ENCODE peak calls at places on chromosomes 7 and 10, in six cellular contexts. L, Q, P, A, V and T are unnamed samples.

GRCh38 chr10:99906470-99906869 is 103.3 kb downstream of the DNMBP start:
- DNase-seq in L (no peak), Q (no peak), P (peak), A (no peak), V (peak), T (peak)

GRCh38 chr10:74787457-74787856 is 38.9 kb upstream of the KAT6B start:
- DNase-seq in L (no peak), Q (no peak), P (no peak), A (no peak), V (no peak), T (no peak)

GRCh38 chr7:75808106-75808505 is 5.5 kb downstream of the CCL24 start:
- DNase-seq in L (no peak), Q (no peak), P (no peak), A (no peak), V (no peak), T (no peak)

GRCh38 chr10:16014469-16014868 is 154.2 kb upstream of the MINDY3 start:
- DNase-seq in L (no peak), Q (no peak), P (no peak), A (no peak), V (no peak), T (no peak)

GRCh38 chr10:71193516-71193915 is 18.9 kb upstream of the UNC5B start:
- DNase-seq in L (no peak), Q (no peak), P (no peak), A (no peak), V (no peak), T (no peak)

GRCh38 chr10:126110434-126110833 is 214.1 kb downstream of the FANK1 start:
- DNase-seq in L (no peak), Q (no peak), P (no peak), A (no peak), V (no peak), T (no peak)

GRCh38 chr10:30645340-30645827 is 15.8 kb upstream of the LYZL2 start:
- DNase-seq in L (no peak), Q (no peak), P (no peak), A (peak), V (peak), T (no peak)

GRCh38 chr10:90602815-90603600 is 254.8 kb downstream of the HTR7 start:
- DNase-seq in L (peak), Q (no peak), P (no peak), A (no peak), V (no peak), T (no peak)

GRCh38 chr7:25844109-25844915 is 307.7 kb upstream of the NFE2L3 start:
- DNase-seq in L (no peak), Q (no peak), P (no peak), A (no peak), V (no peak), T (no peak)

GRCh38 chr10:116868722-116869121 is 19.4 kb downstream of the ENO4 start:
- DNase-seq in L (no peak), Q (no peak), P (no peak), A (no peak), V (no peak), T (no peak)

GRCh38 chr7:156509216-156509615 is 131.4 kb upstream of the RNF32 start:
- DNase-seq in L (no peak), Q (no peak), P (no peak), A (no peak), V (no peak), T (no peak)

GRCh38 chr7:4850262-4850795 is 11.5 kb downstream of the PAPOLB start:
- DNase-seq in L (no peak), Q (no peak), P (no peak), A (no peak), V (no peak), T (no peak)

GRCh38 chr7:85185355-85186082 is 1.3 kb downstream of the SEMA3D start:
- DNase-seq in L (no peak), Q (peak), P (peak), A (peak), V (peak), T (no peak)

GRCh38 chr7:22943997-22944396 is 69.9 kb downstream of the HYCC1 start:
- DNase-seq in L (peak), Q (no peak), P (no peak), A (peak), V (no peak), T (no peak)

GRCh38 chr10:43417950-43418768 is 9.2 kb upstream of the HNRNPF start:
- DNase-seq in L (no peak), Q (no peak), P (no peak), A (no peak), V (no peak), T (peak)

GRCh38 chr10:117174439-117175214 is 22.7 kb upstream of the KCNK18 start:
- DNase-seq in L (no peak), Q (peak), P (peak), A (peak), V (peak), T (peak)

GRCh38 chr10:119241066-119241465 is 33.7 kb downstream of the GRK5 start:
- DNase-seq in L (no peak), Q (no peak), P (no peak), A (no peak), V (no peak), T (no peak)

GRCh38 chr10:11828682-11829284 is 5.6 kb downstream of the PROSER2 start:
- DNase-seq in L (no peak), Q (no peak), P (no peak), A (no peak), V (no peak), T (no peak)

GRCh38 chr10:21493841-21494220 is 31.7 kb downstream of the SKIDA1 start:
- DNase-seq in L (no peak), Q (no peak), P (no peak), A (no peak), V (no peak), T (no peak)
- H3K4me3 ChIP-seq in L (peak), Q (peak), P (peak), A (no peak), V (no peak), T (no peak)

DNA sequence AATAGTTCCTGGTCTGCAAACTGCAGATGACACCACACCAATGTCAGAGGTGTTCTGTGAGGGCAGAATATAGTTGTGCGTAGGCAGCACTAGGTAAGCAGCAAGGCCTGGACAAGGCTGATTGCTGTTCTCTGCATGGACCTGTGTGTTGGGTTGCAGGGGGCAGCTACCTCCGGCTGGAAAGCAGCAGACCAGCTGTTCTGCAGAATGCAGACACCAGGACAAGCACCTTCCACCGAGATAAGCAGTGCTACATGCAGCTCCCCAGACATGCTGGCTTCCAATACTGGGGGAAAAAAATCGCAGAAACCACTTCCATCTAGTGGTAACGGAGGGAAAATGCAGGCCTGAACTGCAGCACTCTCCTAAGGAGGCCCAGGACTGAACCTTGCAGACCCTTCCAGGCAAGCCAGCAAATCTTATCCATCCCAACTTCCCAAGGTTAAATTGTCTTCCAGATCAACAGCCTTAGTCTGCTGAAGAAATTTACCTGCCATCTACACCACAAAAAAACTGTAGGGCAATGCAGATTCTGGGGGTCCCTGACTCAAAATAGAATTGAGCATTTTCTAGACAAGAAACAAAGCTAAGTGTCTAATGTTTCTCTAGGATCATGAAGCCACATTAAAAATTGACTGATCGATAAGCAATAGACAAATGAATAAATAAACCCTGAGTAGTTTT is 50.5 kb upstream of the COBL start:
- DNase-seq in L (no peak), Q (peak), P (peak), A (peak), V (peak), T (peak)
- TF ChIP-seq CTCF in L (peak), Q (peak), P (peak), A (peak), V (peak), T (peak)

DNA sequence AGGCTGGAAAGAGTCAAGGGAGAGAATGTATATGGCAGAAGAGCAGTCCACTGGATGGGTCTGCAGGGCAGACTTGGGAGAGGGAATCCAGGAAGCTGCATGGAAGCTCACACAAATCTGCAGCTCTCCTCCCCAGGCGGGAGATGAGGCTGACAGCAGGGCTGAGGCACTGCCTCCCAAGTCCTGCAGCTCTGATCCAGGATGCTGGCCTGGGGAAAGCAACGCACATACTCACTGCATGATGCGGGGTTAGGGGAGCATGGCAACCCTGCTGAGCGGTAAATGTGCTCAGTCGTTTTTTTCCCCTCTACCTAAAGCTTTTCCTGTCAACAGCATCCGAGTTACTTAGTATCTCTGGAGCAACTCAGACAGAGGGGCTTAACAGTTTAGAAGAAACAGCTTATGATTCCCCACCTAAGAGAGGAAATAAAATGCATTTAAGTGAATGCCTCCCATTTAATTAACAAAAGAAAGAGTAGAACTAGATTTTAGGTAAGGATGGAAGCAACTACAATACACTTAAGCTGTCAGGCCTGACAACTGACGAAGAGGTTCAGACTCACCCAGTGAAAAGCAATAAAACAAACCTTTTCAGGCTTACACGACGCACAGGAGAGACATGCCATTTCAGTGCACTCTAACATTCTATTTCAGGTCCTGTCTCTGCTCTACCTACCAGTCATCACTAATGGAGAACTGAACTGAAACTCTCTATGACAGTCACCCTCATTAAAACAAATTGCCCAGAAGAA is 37.0 kb downstream of the CHCHD3 start:
- DNase-seq in L (no peak), Q (no peak), P (no peak), A (peak), V (no peak), T (no peak)
- H3K4me3 ChIP-seq in L (no peak), Q (no peak), P (no peak), A (no peak), V (no peak), T (no peak)

GRCh38 chr7:98827258-98827657 is 42.6 kb downstream of the TMEM130 start:
- DNase-seq in L (no peak), Q (no peak), P (no peak), A (no peak), V (no peak), T (no peak)

GRCh38 chr7:98823226-98823625 is 46.6 kb downstream of the TMEM130 start:
- DNase-seq in L (no peak), Q (no peak), P (no peak), A (no peak), V (no peak), T (no peak)

GRCh38 chr7:98826400-98826799 is 43.4 kb downstream of the TMEM130 start:
- DNase-seq in L (no peak), Q (no peak), P (no peak), A (no peak), V (no peak), T (no peak)

GRCh38 chr7:98828368-98828767 is 41.4 kb downstream of the TMEM130 start:
- DNase-seq in L (no peak), Q (no peak), P (no peak), A (no peak), V (no peak), T (no peak)

DNA sequence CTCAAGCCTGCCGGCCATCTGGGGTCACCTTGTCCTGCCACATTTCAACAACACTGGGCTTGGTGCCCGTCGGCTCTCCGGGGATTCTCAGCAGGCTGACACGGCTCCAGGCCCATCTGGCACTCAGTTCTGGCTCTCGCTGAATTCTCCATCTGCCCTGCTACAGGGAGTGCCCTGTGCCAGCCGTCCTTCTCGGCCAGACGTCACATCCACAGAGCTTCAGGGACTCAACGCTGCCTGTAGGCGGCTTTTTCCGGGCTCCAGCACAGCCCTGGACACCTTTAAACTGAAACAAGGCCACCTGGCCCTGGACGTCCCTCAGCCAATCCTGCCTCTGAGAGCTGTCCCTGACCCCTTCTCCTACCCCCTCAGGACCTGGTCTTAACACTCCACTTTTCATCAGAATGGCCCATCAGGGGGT is 43.0 kb downstream of the TMEM130 start:
- DNase-seq in L (no peak), Q (no peak), P (no peak), A (no peak), V (peak), T (no peak)
- TF ChIP-seq CTCF in L (peak), Q (no peak), P (no peak), A (no peak), V (peak), T (no peak)

DNA sequence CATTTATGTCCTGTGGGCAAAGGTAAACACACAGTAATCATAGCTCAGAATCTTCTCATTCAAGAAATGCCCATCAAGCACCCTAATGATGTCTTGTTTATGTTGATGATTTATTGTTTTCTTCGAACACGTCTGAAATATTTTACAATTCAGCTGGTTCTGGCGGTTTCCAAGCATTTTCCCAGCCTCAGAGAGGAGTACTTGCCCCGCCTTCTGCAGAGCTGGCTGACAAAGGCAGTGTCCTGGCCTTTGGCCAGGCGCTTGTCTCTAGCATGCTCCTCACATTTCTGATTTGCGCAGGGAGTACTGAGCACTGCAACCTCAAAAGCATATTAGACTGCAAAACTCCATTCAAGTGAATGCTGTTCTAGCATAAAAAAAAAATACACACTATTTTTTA is 314.2 kb upstream of the GNAI1 start:
- DNase-seq in L (no peak), Q (peak), P (no peak), A (peak), V (peak), T (no peak)
- H3K4me3 ChIP-seq in L (no peak), Q (no peak), P (no peak), A (no peak), V (no peak), T (no peak)

GRCh38 chr10:73413528-73414229 is at the start of gene ANXA7:
- DNase-seq in L (peak), Q (peak), P (peak), A (peak), V (peak), T (peak)
- TF ChIP-seq CTCF in L (peak), Q (peak), P (peak), A (peak), V (peak), T (peak)

DNA sequence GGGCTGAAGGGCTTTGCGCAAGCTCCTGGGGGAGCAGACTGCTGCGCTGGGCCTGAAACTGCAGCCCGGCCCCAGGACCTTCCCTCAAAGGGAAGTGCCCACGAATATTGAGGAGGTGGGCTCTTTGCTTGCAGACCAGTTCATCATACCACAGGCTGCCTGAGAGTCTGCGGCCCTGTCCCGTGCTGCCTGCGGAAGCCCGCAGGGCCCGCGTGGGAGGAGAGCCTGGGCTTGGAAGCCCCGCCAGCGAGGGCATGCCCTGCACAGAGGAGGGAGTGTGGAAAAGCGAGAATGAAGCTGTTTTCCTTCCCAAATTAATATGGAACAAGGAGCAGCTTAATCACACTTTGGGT is 83.6 kb upstream of the MKI67 start:
- DNase-seq in L (no peak), Q (no peak), P (no peak), A (no peak), V (no peak), T (no peak)
- H3K4me3 ChIP-seq in L (no peak), Q (peak), P (peak), A (no peak), V (peak), T (no peak)

DNA sequence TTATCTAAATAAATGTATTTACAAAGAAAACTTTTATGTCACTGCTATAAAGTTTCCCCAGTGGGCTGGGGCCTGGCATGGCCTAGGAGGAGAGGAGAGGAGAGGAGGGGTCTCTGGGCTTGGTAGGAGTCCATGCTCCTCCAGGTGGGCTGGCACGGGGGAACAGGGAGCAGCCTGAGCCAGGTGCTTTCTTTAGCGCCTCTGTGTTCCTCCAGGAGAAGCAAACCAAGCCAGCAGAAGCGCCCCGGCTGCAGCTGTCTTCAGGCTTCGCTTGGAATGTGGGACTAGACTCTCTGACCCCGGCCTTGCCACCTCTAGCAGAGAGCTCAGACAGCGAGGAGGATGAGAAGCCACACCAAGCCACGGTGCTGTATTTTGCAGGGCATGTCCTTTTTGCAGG is 10.6 kb downstream of the CALHM2 start:
- DNase-seq in L (no peak), Q (no peak), P (no peak), A (no peak), V (no peak), T (no peak)
- TF ChIP-seq CTCF in L (no peak), Q (no peak), P (no peak), A (no peak), V (no peak), T (no peak)

GRCh38 chr10:101000602-101000991 is 989 bp downstream of the LZTS2 start:
- DNase-seq in L (no peak), Q (no peak), P (no peak), A (no peak), V (no peak), T (no peak)
- H3K4me3 ChIP-seq in L (peak), Q (peak), P (peak), A (peak), V (peak), T (no peak)